ENCODE peak calls at places on chromosomes 5 and 9, in five cellular contexts. One of them, this sample, is unnamed.

GRCh38 chr9:102499468-102499867 is 495.7 kb upstream of the CYLC2 start:
- DNase-seq in spleen: no peak
- DNase-seq in endothelial cell: no peak
- DNase-seq in GM13976: peak
- DNase-seq in stomach: no peak
- DNase-seq in this sample: no peak

GRCh38 chr9:36423196-36423595 is 23.1 kb upstream of the RNF38 start:
- DNase-seq in endothelial cell: no peak
- DNase-seq in spleen: no peak
- DNase-seq in stomach: no peak
- DNase-seq in GM13976: no peak
- DNase-seq in this sample: no peak

GRCh38 chr9:130354378-130354777 is 88.8 kb downstream of the HMCN2 start:
- DNase-seq in GM13976: no peak
- DNase-seq in spleen: no peak
- DNase-seq in endothelial cell: no peak
- DNase-seq in stomach: no peak
- DNase-seq in this sample: no peak

GRCh38 chr9:109026306-109026705 is 13.0 kb upstream of the CTNNAL1 start:
- DNase-seq in spleen: no peak
- DNase-seq in GM13976: no peak
- DNase-seq in endothelial cell: no peak
- DNase-seq in stomach: no peak
- DNase-seq in this sample: no peak

GRCh38 chr9:121201738-121202533 is at the start of gene RAB14:
- DNase-seq in stomach: peak
- DNase-seq in endothelial cell: peak
- DNase-seq in GM13976: peak
- DNase-seq in spleen: peak
- DNase-seq in this sample: peak

GRCh38 chr5:91955610-91956009 is 572.5 kb upstream of the ARRDC3 start:
- DNase-seq in GM13976: no peak
- DNase-seq in endothelial cell: no peak
- DNase-seq in stomach: peak
- DNase-seq in spleen: no peak
- DNase-seq in this sample: peak

GRCh38 chr5:151344088-151344487 is 3.3 kb downstream of the SLC36A2 start:
- DNase-seq in stomach: no peak
- DNase-seq in spleen: no peak
- DNase-seq in endothelial cell: no peak
- DNase-seq in GM13976: no peak
- DNase-seq in this sample: no peak

GRCh38 chr9:73118297-73118696 is 33.4 kb upstream of the ANXA1 start:
- DNase-seq in spleen: no peak
- DNase-seq in GM13976: no peak
- DNase-seq in endothelial cell: no peak
- DNase-seq in stomach: no peak
- DNase-seq in this sample: no peak

GRCh38 chr9:3794005-3794404 is 268.2 kb upstream of the RFX3 start:
- DNase-seq in spleen: no peak
- DNase-seq in endothelial cell: peak
- DNase-seq in stomach: no peak
- DNase-seq in GM13976: no peak
- DNase-seq in this sample: peak

GRCh38 chr9:22041792-22042191 is 32.7 kb upstream of the CDKN2B start:
- DNase-seq in stomach: peak
- DNase-seq in spleen: no peak
- DNase-seq in GM13976: no peak
- DNase-seq in endothelial cell: no peak
- DNase-seq in this sample: peak

GRCh38 chr9:35840901-35841900 is 12.2 kb downstream of the TMEM8B start:
- DNase-seq in spleen: peak
- DNase-seq in GM13976: no peak
- DNase-seq in endothelial cell: no peak
- DNase-seq in stomach: no peak
- DNase-seq in this sample: no peak

GRCh38 chr5:114447084-114447773 is 85.4 kb downstream of the KCNN2 start:
- DNase-seq in spleen: no peak
- DNase-seq in GM13976: no peak
- DNase-seq in endothelial cell: no peak
- DNase-seq in stomach: no peak
- DNase-seq in this sample: peak

GRCh38 chr5:120817044-120817985 is 353.2 kb downstream of the PRR16 start:
- DNase-seq in endothelial cell: peak
- DNase-seq in spleen: no peak
- DNase-seq in GM13976: no peak
- DNase-seq in stomach: no peak
- DNase-seq in this sample: peak

GRCh38 chr5:173707392-173707791 is 90.9 kb upstream of the BOD1 start:
- DNase-seq in stomach: no peak
- DNase-seq in GM13976: no peak
- DNase-seq in endothelial cell: no peak
- DNase-seq in spleen: no peak
- DNase-seq in this sample: peak

DNA sequence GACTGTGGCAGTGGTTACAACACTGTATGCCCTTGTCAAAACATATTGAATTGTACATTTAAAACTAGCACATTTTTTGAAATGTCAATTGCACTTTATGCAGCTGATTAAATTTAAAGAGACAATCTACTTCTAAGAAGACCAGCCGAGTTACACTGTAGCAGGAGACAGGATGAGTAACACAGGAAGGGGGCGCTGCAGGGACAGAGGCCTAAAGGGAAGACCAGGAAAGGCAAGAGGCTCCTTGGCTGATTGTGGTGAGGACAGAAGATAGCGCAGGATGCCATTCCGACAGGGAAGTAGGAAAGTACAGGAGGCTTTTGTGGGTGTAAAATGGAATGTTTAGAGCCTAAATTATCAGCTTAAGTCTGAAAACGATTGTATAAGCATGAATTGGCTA is 28.2 kb upstream of the PPP2R2B start:
- DNase-seq in endothelial cell: peak
- DNase-seq in stomach: no peak
- DNase-seq in spleen: no peak
- DNase-seq in GM13976: no peak
- DNase-seq in this sample: no peak
- TF ChIP-seq CTCF in endothelial cell: peak
- TF ChIP-seq CTCF in stomach: no peak
- TF ChIP-seq CTCF in spleen: no peak
- TF ChIP-seq CTCF in GM13976: no peak
- TF ChIP-seq CTCF in this sample: no peak

GRCh38 chr5:177554474-177555111 is at the start of gene FAM193B:
- DNase-seq in GM13976: peak
- DNase-seq in stomach: peak
- DNase-seq in endothelial cell: peak
- DNase-seq in spleen: peak
- DNase-seq in this sample: peak
- TF ChIP-seq CTCF in GM13976: no peak
- TF ChIP-seq CTCF in stomach: peak
- TF ChIP-seq CTCF in endothelial cell: peak
- TF ChIP-seq CTCF in spleen: peak
- TF ChIP-seq CTCF in this sample: peak

GRCh38 chr5:135834639-135835529 is at the start of gene SLC25A48:
- DNase-seq in endothelial cell: peak
- DNase-seq in GM13976: peak
- DNase-seq in stomach: peak
- DNase-seq in spleen: peak
- DNase-seq in this sample: no peak
- TF ChIP-seq CTCF in endothelial cell: peak
- TF ChIP-seq CTCF in GM13976: peak
- TF ChIP-seq CTCF in stomach: no peak
- TF ChIP-seq CTCF in spleen: peak
- TF ChIP-seq CTCF in this sample: no peak

GRCh38 chr9:10855847-10856246 is 243.0 kb upstream of the PTPRD start:
- DNase-seq in GM13976: no peak
- DNase-seq in spleen: no peak
- DNase-seq in endothelial cell: peak
- DNase-seq in stomach: no peak
- DNase-seq in this sample: peak
- TF ChIP-seq CTCF in GM13976: no peak
- TF ChIP-seq CTCF in spleen: no peak
- TF ChIP-seq CTCF in endothelial cell: peak
- TF ChIP-seq CTCF in stomach: peak
- TF ChIP-seq CTCF in this sample: peak

GRCh38 chr5:34521628-34522290 is 134.4 kb upstream of the RAI14 start:
- DNase-seq in spleen: no peak
- DNase-seq in stomach: no peak
- DNase-seq in GM13976: no peak
- DNase-seq in endothelial cell: no peak
- DNase-seq in this sample: no peak

GRCh38 chr5:34522599-34523381 is 133.3 kb upstream of the RAI14 start:
- DNase-seq in endothelial cell: peak
- DNase-seq in stomach: peak
- DNase-seq in GM13976: peak
- DNase-seq in spleen: no peak
- DNase-seq in this sample: peak

GRCh38 chr5:34525761-34526160 is 130.4 kb upstream of the RAI14 start:
- DNase-seq in stomach: no peak
- DNase-seq in spleen: peak
- DNase-seq in GM13976: no peak
- DNase-seq in endothelial cell: no peak
- DNase-seq in this sample: no peak

GRCh38 chr5:34524123-34524522 is 132.0 kb upstream of the RAI14 start:
- DNase-seq in endothelial cell: no peak
- DNase-seq in GM13976: no peak
- DNase-seq in stomach: no peak
- DNase-seq in spleen: no peak
- DNase-seq in this sample: peak

GRCh38 chr5:34523382-34523716 is 132.8 kb upstream of the RAI14 start:
- DNase-seq in endothelial cell: no peak
- DNase-seq in stomach: no peak
- DNase-seq in spleen: no peak
- DNase-seq in GM13976: no peak
- DNase-seq in this sample: no peak
- TF ChIP-seq CTCF in endothelial cell: peak
- TF ChIP-seq CTCF in stomach: no peak
- TF ChIP-seq CTCF in spleen: no peak
- TF ChIP-seq CTCF in GM13976: no peak
- TF ChIP-seq CTCF in this sample: no peak

GRCh38 chr9:128341435-128341849 is 1.1 kb downstream of the SLC27A4 start:
- DNase-seq in endothelial cell: peak
- DNase-seq in spleen: peak
- DNase-seq in GM13976: peak
- DNase-seq in stomach: peak
- DNase-seq in this sample: peak
- TF ChIP-seq CTCF in endothelial cell: no peak
- TF ChIP-seq CTCF in spleen: peak
- TF ChIP-seq CTCF in GM13976: peak
- TF ChIP-seq CTCF in stomach: peak
- TF ChIP-seq CTCF in this sample: peak

DNA sequence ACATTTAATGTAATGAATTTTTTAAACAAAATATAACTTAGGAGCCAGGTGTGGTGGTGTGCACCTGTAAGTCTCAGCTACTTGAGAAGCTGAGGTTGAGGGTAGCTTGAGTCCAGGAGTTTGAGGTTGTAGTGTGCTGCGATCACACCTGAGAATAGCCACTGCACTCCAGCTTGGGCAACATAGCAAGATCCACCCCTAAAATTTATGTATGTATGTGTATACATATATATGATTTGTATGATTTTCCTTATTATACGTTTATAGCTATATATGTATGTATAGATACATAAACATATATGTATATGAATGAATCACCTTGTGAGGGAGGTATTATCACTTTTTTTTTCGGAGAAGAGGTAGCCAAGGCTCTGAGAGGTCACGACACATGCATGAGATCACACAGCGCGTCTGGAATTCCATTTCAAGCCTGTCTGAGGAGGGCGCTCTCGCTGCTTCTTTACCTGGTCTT is 598 bp upstream of the CCNI2 start:
- DNase-seq in GM13976: no peak
- DNase-seq in stomach: peak
- DNase-seq in endothelial cell: no peak
- DNase-seq in spleen: no peak
- DNase-seq in this sample: peak
- TF ChIP-seq CTCF in GM13976: peak
- TF ChIP-seq CTCF in stomach: no peak
- TF ChIP-seq CTCF in endothelial cell: no peak
- TF ChIP-seq CTCF in spleen: no peak
- TF ChIP-seq CTCF in this sample: peak

GRCh38 chr5:141383345-141383744 is 803 bp downstream of the PCDHGA7 start:
- DNase-seq in stomach: no peak
- DNase-seq in GM13976: no peak
- DNase-seq in spleen: no peak
- DNase-seq in endothelial cell: no peak
- DNase-seq in this sample: no peak

GRCh38 chr5:141384471-141385267 is 2.1 kb downstream of the PCDHGA7 start:
- DNase-seq in GM13976: no peak
- DNase-seq in stomach: no peak
- DNase-seq in endothelial cell: no peak
- DNase-seq in spleen: no peak
- DNase-seq in this sample: no peak

GRCh38 chr5:141388661-141389060 is 1.2 kb downstream of the PCDHGB4 start:
- DNase-seq in stomach: no peak
- DNase-seq in endothelial cell: no peak
- DNase-seq in spleen: no peak
- DNase-seq in GM13976: no peak
- DNase-seq in this sample: no peak

GRCh38 chr5:141382469-141383294 is at the start of gene PCDHGA7:
- DNase-seq in stomach: no peak
- DNase-seq in endothelial cell: no peak
- DNase-seq in GM13976: peak
- DNase-seq in spleen: no peak
- DNase-seq in this sample: peak
- TF ChIP-seq CTCF in stomach: no peak
- TF ChIP-seq CTCF in endothelial cell: no peak
- TF ChIP-seq CTCF in GM13976: no peak
- TF ChIP-seq CTCF in spleen: no peak
- TF ChIP-seq CTCF in this sample: peak

GRCh38 chr5:142770650-142771609 is 753 bp downstream of the ARHGAP26 start:
- DNase-seq in stomach: peak
- DNase-seq in GM13976: peak
- DNase-seq in endothelial cell: peak
- DNase-seq in spleen: peak
- DNase-seq in this sample: peak
- TF ChIP-seq CTCF in stomach: no peak
- TF ChIP-seq CTCF in GM13976: no peak
- TF ChIP-seq CTCF in endothelial cell: no peak
- TF ChIP-seq CTCF in spleen: peak
- TF ChIP-seq CTCF in this sample: no peak

GRCh38 chr5:137221914-137222313 is 277.2 kb downstream of the SPOCK1 start:
- DNase-seq in GM13976: no peak
- DNase-seq in endothelial cell: no peak
- DNase-seq in spleen: no peak
- DNase-seq in stomach: no peak
- DNase-seq in this sample: no peak
- TF ChIP-seq CTCF in GM13976: no peak
- TF ChIP-seq CTCF in endothelial cell: no peak
- TF ChIP-seq CTCF in spleen: no peak
- TF ChIP-seq CTCF in stomach: no peak
- TF ChIP-seq CTCF in this sample: no peak

This sample was measured in cardiac fibroblast.